ENCODE peak calls at places on chromosomes 6 and 20, in nine cellular contexts. I is T-cell; N is stimulated activated CD4-positive, alpha-beta T cell treated with anti-CD3 and anti-CD28 coated beads, Interleukin-2, amount 100 ng/mL, for 48 hours; Q is bronchial epithelial cell; V is ureter; Z is fibroblast of pulmonary artery; O is CD4-positive, alpha-beta memory T cell; F is body of pancreas; U is natural killer cell. Y is an unnamed sample.

GRCh38 chr6:27505209-27506027 is 32.5 kb upstream of the ZNF184 start:
- DNase-seq in I (peak), N (peak), Q (peak), V (no peak), Z (peak), O (peak), F (peak), U (no peak), Y (peak)

GRCh38 chr6:153150767-153151440 is 19.8 kb upstream of the RGS17 start:
- DNase-seq in I (no peak), N (no peak), Q (no peak), V (no peak), Z (no peak), O (no peak), F (no peak), U (no peak), Y (no peak)

GRCh38 chr20:1907586-1907985 is 12.4 kb downstream of the SIRPA start:
- DNase-seq in I (no peak), N (no peak), Q (no peak), V (no peak), Z (peak), O (no peak), F (no peak), U (no peak), Y (no peak)

GRCh38 chr20:35001596-35002362 is 46.1 kb downstream of the MYH7B start:
- DNase-seq in I (no peak), N (no peak), Q (no peak), V (no peak), Z (no peak), O (no peak), F (no peak), U (no peak), Y (peak)

GRCh38 chr6:8633762-8634161 is 198.4 kb upstream of the SLC35B3 start:
- DNase-seq in I (no peak), N (no peak), Q (peak), V (no peak), Z (no peak), O (no peak), F (no peak), U (no peak), Y (no peak)

GRCh38 chr20:1209447-1210387 is 6.5 kb downstream of the C20orf202 start:
- DNase-seq in I (no peak), N (no peak), Q (peak), V (no peak), Z (no peak), O (no peak), F (no peak), U (no peak), Y (no peak)

GRCh38 chr6:108739496-108740330 is 108.5 kb upstream of the ARMC2 start:
- DNase-seq in I (no peak), N (no peak), Q (peak), V (no peak), Z (peak), O (no peak), F (peak), U (no peak), Y (no peak)

GRCh38 chr6:127481628-127482027 is 22.4 kb upstream of the KIAA0408 start:
- DNase-seq in I (no peak), N (no peak), Q (peak), V (no peak), Z (peak), O (no peak), F (no peak), U (no peak), Y (no peak)

GRCh38 chr6:56821005-56821432 is 133.9 kb upstream of the BEND6 start:
- DNase-seq in I (no peak), N (no peak), Q (no peak), V (no peak), Z (no peak), O (no peak), F (no peak), U (no peak), Y (no peak)

GRCh38 chr6:127069659-127070279 is 48.7 kb upstream of the RSPO3 start:
- DNase-seq in I (no peak), N (no peak), Q (peak), V (no peak), Z (peak), O (no peak), F (no peak), U (no peak), Y (no peak)

GRCh38 chr6:79750806-79751205 is 119.7 kb downstream of the SH3BGRL2 start:
- DNase-seq in I (no peak), N (no peak), Q (no peak), V (no peak), Z (no peak), O (no peak), F (no peak), U (no peak), Y (no peak)

Y was measured in activated naive CD4-positive, alpha-beta T cell treated with anti-CD3 and anti-CD28 coated beads, Interleukin-2, amount 10 ng/mL, durations not matched to agents 7 days and 5 days.